ENCODE peak calls at places on chromosomes 16 and 17, in seven cellular contexts. I is HCT116, H is SK-N-SH, B is GM12878, Y is K562, Z is H1, U is HepG2. J is an unnamed sample.

GRCh38 chr16:81319221-81319912 is 4.6 kb downstream of the GAN start:
- DNase-seq in I (no peak), H (no peak), B (no peak), Y (no peak), Z (no peak), U (no peak), J (no peak)

GRCh38 chr17:38898291-38898679 is 27.1 kb upstream of the LASP1NB start:
- DNase-seq in I (no peak), H (no peak), B (no peak), Y (no peak), Z (no peak), U (no peak), J (no peak)

GRCh38 chr17:21462259-21462658 is 86.1 kb downstream of the KCNJ12 start:
- DNase-seq in I (no peak), H (no peak), B (no peak), Y (no peak), Z (no peak), U (no peak), J (no peak)

GRCh38 chr17:20225162-20226115 is 216.3 kb downstream of the SPECC1 start:
- DNase-seq in I (no peak), H (peak; percentile 14), B (no peak), Y (no peak), Z (no peak), U (no peak), J (no peak)

GRCh38 chr16:30121741-30122620 is 1.0 kb downstream of the MAPK3 start:
- DNase-seq in I (no peak), H (peak; percentile 43), B (no peak), Y (no peak), Z (no peak), U (no peak), J (no peak)

GRCh38 chr17:6843241-6843890 is 11.8 kb upstream of the TEKT1 start:
- DNase-seq in I (peak; percentile 48), H (peak; percentile 26), B (no peak), Y (peak; percentile 19), Z (no peak), U (peak; percentile 54), J (peak; percentile 15)

GRCh38 chr17:77304051-77304745 is 163.4 kb downstream of the SEC14L1 start:
- DNase-seq in I (no peak), H (peak; percentile 58), B (no peak), Y (no peak), Z (no peak), U (no peak), J (no peak)

GRCh38 chr16:23222929-23223328 is 40.4 kb downstream of the SCNN1G start:
- DNase-seq in I (no peak), H (no peak), B (no peak), Y (no peak), Z (no peak), U (no peak), J (no peak)

GRCh38 chr16:12097523-12098428 is 121.2 kb downstream of the SNX29 start:
- DNase-seq in I (no peak), H (no peak), B (no peak), Y (no peak), Z (no peak), U (peak; percentile 98), J (no peak)

GRCh38 chr17:62098623-62099231 is 33.6 kb upstream of the MED13 start:
- DNase-seq in I (no peak), H (no peak), B (peak; percentile 83), Y (no peak), Z (no peak), U (no peak), J (no peak)

GRCh38 chr16:28549301-28549899 is 4.3 kb upstream of the SGF29 start:
- DNase-seq in I (peak; percentile 33), H (peak; percentile 41), B (no peak), Y (no peak), Z (no peak), U (peak; percentile 65), J (no peak)

GRCh38 chr16:49929606-49930005 is 73.7 kb upstream of the ZNF423 start:
- DNase-seq in I (no peak), H (no peak), B (no peak), Y (no peak), Z (no peak), U (no peak), J (no peak)

GRCh38 chr16:85484337-85485295 is 128.5 kb upstream of the GSE1 start:
- DNase-seq in I (no peak), H (no peak), B (no peak), Y (peak; percentile 37), Z (no peak), U (no peak), J (no peak)

GRCh38 chr17:67466251-67466650 is 89.2 kb downstream of the PITPNC1 start:
- DNase-seq in I (no peak), H (no peak), B (no peak), Y (no peak), Z (no peak), U (no peak), J (no peak)

GRCh38 chr16:70679653-70680494 is 6.0 kb downstream of the MTSS2 start:
- DNase-seq in I (no peak), H (peak; percentile 94), B (no peak), Y (peak; percentile 80), Z (no peak), U (no peak), J (no peak)

GRCh38 chr16:64251742-64252141 is 870.1 kb downstream of the CDH11 start:
- DNase-seq in I (no peak), H (no peak), B (no peak), Y (no peak), Z (no peak), U (no peak), J (no peak)

GRCh38 chr17:73307130-73307529 is 4.7 kb downstream of the CDC42EP4 start:
- DNase-seq in I (no peak), H (no peak), B (no peak), Y (no peak), Z (no peak), U (no peak), J (no peak)

GRCh38 chr17:54221499-54221898 is 398.8 kb downstream of the KIF2B start:
- DNase-seq in I (no peak), H (no peak), B (no peak), Y (no peak), Z (no peak), U (no peak), J (no peak)

GRCh38 chr17:18217412-18218015 is 7.9 kb upstream of the LLGL1 start:
- DNase-seq in I (peak; percentile 23), H (peak; percentile 86), B (peak; percentile 2), Y (peak; percentile 81), Z (no peak), U (peak; percentile 62), J (no peak)
- TF ChIP-seq YY1 in I (no peak), H (no peak), B (peak; percentile 17), Y (no peak), Z (peak; percentile 42), U (no peak), J (no peak)

GRCh38 chr17:49977463-49978389 is 8.7 kb downstream of the DLX4 start:
- DNase-seq in I (no peak), H (no peak), B (no peak), Y (no peak), Z (no peak), U (no peak), J (no peak)

GRCh38 chr17:49979748-49980479 is 10.9 kb downstream of the DLX4 start:
- DNase-seq in I (no peak), H (no peak), B (no peak), Y (no peak), Z (no peak), U (no peak), J (no peak)

GRCh38 chr17:49976828-49977202 is 7.8 kb downstream of the DLX4 start:
- DNase-seq in I (no peak), H (no peak), B (no peak), Y (no peak), Z (no peak), U (no peak), J (no peak)

GRCh38 chr17:49976163-49976827 is 7.3 kb downstream of the DLX4 start:
- DNase-seq in I (no peak), H (no peak), B (no peak), Y (no peak), Z (no peak), U (no peak), J (no peak)

GRCh38 chr17:49978501-49978900 is 9.5 kb downstream of the DLX4 start:
- DNase-seq in I (no peak), H (no peak), B (no peak), Y (no peak), Z (no peak), U (no peak), J (no peak)
- H3K27me3 ChIP-seq in I (no peaks in the 10 kb centered on the region), H (peaks cover 81% of the 10 kb centered on the region), B (peaks cover 8% of the 10 kb centered on the region), Y (peaks cover 24% of the 10 kb centered on the region), Z (peaks cover 44% of the 10 kb centered on the region), U (peaks cover 20% of the 10 kb centered on the region), J (peaks cover 58% of the 10 kb centered on the region)

GRCh38 chr16:1788708-1789100 is 4.8 kb downstream of the IGFALS start:
- DNase-seq in I (no peak), H (no peak), B (no peak), Y (no peak), Z (no peak), U (no peak), J (no peak)

GRCh38 chr16:1787056-1787321 is 4.2 kb downstream of the NUBP2 start:
- DNase-seq in I (no peak), H (no peak), B (no peak), Y (no peak), Z (no peak), U (no peak), J (no peak)

GRCh38 chr16:1788095-1788707 is 5.3 kb downstream of the IGFALS start:
- DNase-seq in I (no peak), H (no peak), B (no peak), Y (no peak), Z (no peak), U (no peak), J (no peak)

GRCh38 chr16:1786242-1787055 is 3.7 kb downstream of the NUBP2 start:
- DNase-seq in I (no peak), H (no peak), B (no peak), Y (no peak), Z (no peak), U (no peak), J (no peak)

GRCh38 chr16:1787322-1788094 is 4.7 kb downstream of the NUBP2 start:
- DNase-seq in I (no peak), H (no peak), B (no peak), Y (no peak), Z (no peak), U (no peak), J (no peak)
- TF ChIP-seq YY1 in I (no peak), H (no peak), B (no peak), Y (no peak), Z (no peak), U (no peak), J (no peak)

GRCh38 chr16:86522639-86523038 is 12.3 kb downstream of the FOXF1 start:
- DNase-seq in I (no peak), H (no peak), B (no peak), Y (no peak), Z (no peak), U (no peak), J (no peak)

GRCh38 chr16:86524029-86524428 is 13.7 kb downstream of the FOXF1 start:
- DNase-seq in I (no peak), H (no peak), B (no peak), Y (no peak), Z (no peak), U (no peak), J (no peak)

GRCh38 chr16:86521236-86522197 is 11.2 kb downstream of the FOXF1 start:
- DNase-seq in I (no peak), H (no peak), B (no peak), Y (peak; percentile 26), Z (no peak), U (no peak), J (no peak)

GRCh38 chr16:86525696-86526095 is 15.4 kb downstream of the FOXF1 start:
- DNase-seq in I (no peak), H (no peak), B (no peak), Y (no peak), Z (no peak), U (no peak), J (no peak)

GRCh38 chr16:86523166-86523740 is 12.9 kb downstream of the FOXF1 start:
- DNase-seq in I (no peak), H (no peak), B (no peak), Y (no peak), Z (no peak), U (no peak), J (no peak)
- H3K27me3 ChIP-seq in I (no peaks in the 10 kb centered on the region), H (peaks cover 53% of the 10 kb centered on the region), B (no peaks in the 10 kb centered on the region), Y (peaks cover 70% of the 10 kb centered on the region), Z (peaks cover 20% of the 10 kb centered on the region), U (peaks cover 8% of the 10 kb centered on the region), J (peaks cover 18% of the 10 kb centered on the region)

J was measured in NT2/D1.